ENCODE peak calls at places on chromosomes 11 and 22, in seven cellular contexts. Q is substantia nigra; P is adrenal gland; K is effector memory CD4-positive, alpha-beta T cell; Z is cardiac muscle cell; N is IMR-90; W is endothelial cell of umbilical vein. X is an unnamed sample.

GRCh38 chr22:39176067-39176621 is 23.7 kb upstream of the CBX7 start:
- DNase-seq in P (peak; percentile 92), Q (no peak), N (peak; percentile 58), W (peak; percentile 78), Z (peak; percentile 81), K (no peak), X (peak; percentile 82)

GRCh38 chr22:49923445-49923844 is 5.0 kb downstream of the CRELD2 start:
- DNase-seq in W (no peak), N (peak; percentile 81), K (no peak), P (no peak), Q (no peak), Z (no peak), X (no peak)

GRCh38 chr11:115422013-115422697 is 82.1 kb downstream of the CADM1 start:
- DNase-seq in N (no peak), Q (no peak), W (no peak), Z (peak; percentile 22), K (no peak), P (no peak), X (no peak)

GRCh38 chr11:73625690-73626318 is 20.6 kb upstream of the PLEKHB1 start:
- DNase-seq in Z (peak; percentile 80), P (peak; percentile 91), K (peak; percentile 53), N (peak; percentile 59), W (peak; percentile 74), Q (no peak), X (peak; percentile 76)

GRCh38 chr11:2445107-2445947 is 519 bp downstream of the KCNQ1 start:
- DNase-seq in Q (no peak), K (no peak), P (no peak), N (no peak), Z (peak; percentile 30), W (no peak), X (peak; percentile 40)

GRCh38 chr22:23383491-23384450 is 196.3 kb downstream of the IGLL1 start:
- DNase-seq in K (no peak), Z (peak; percentile 43), P (no peak), W (no peak), N (no peak), Q (no peak), X (no peak)

GRCh38 chr11:64356498-64357411 is 2.2 kb upstream of the RPS6KA4 start:
- DNase-seq in P (no peak), Q (no peak), W (peak; percentile 37), N (no peak), K (no peak), Z (peak; percentile 84), X (no peak)

GRCh38 chr22:24363243-24363642 is 64.2 kb upstream of the ADORA2A start:
- DNase-seq in Z (no peak), K (no peak), Q (no peak), P (no peak), W (no peak), N (no peak), X (no peak)

GRCh38 chr11:33829430-33830141 is 55.3 kb upstream of the FBXO3 start:
- DNase-seq in Q (no peak), Z (peak; percentile 67), N (peak; percentile 74), W (peak; percentile 76), P (peak; percentile 85), K (peak; percentile 42), X (no peak)

GRCh38 chr22:28799834-28800307 is 498 bp downstream of the XBP1 start:
- DNase-seq in K (no peak), Z (peak; percentile 73), Q (no peak), W (peak; percentile 68), N (peak; percentile 54), P (peak; percentile 86), X (peak; percentile 77)

GRCh38 chr11:102157219-102157618 is 47.0 kb downstream of the YAP1 start:
- DNase-seq in Q (no peak), Z (no peak), P (peak; percentile 88), K (no peak), W (peak; percentile 4), N (peak; percentile 85), X (no peak)

GRCh38 chr11:22778642-22779041 is 51.0 kb downstream of the SVIP start:
- DNase-seq in K (no peak), Z (no peak), N (no peak), W (no peak), Q (no peak), P (no peak), X (no peak)

GRCh38 chr11:1526785-1527184 is 40.2 kb upstream of the MOB2 start:
- DNase-seq in W (no peak), P (no peak), N (no peak), K (no peak), Z (no peak), Q (no peak), X (no peak)

GRCh38 chr11:130740819-130741218 is 175.5 kb downstream of the SNX19 start:
- DNase-seq in N (peak; percentile 33), K (no peak), Q (no peak), Z (no peak), W (peak; percentile 7), P (no peak), X (no peak)

GRCh38 chr11:76120513-76121081 is 85.7 kb downstream of the WNT11 start:
- DNase-seq in N (peak; percentile 29), K (no peak), W (peak; percentile 69), Z (no peak), P (no peak), Q (no peak), X (peak; percentile 50)

GRCh38 chr11:46197421-46197820 is 76.2 kb upstream of the PHF21A start:
- DNase-seq in W (no peak), Q (no peak), N (no peak), Z (no peak), P (no peak), K (no peak), X (no peak)

GRCh38 chr11:75077316-75077715 is 19.4 kb downstream of the OR2AT4 start:
- DNase-seq in N (peak; percentile 19), Q (no peak), P (no peak), W (no peak), K (no peak), Z (no peak), X (no peak)

GRCh38 chr11:107921997-107922396 is 6.3 kb upstream of the RAB39A start:
- DNase-seq in P (no peak), Q (no peak), Z (no peak), K (no peak), W (no peak), N (no peak), X (no peak)

GRCh38 chr22:36577019-36577418 is 48.1 kb upstream of the EIF3D start:
- DNase-seq in P (no peak), W (no peak), K (no peak), Q (no peak), N (peak; percentile 91), Z (no peak), X (no peak)

GRCh38 chr11:8830641-8831040 is 80.3 kb upstream of the AKIP1 start:
- DNase-seq in Z (no peak), P (no peak), W (no peak), K (no peak), N (no peak), Q (no peak), X (no peak)

GRCh38 chr11:106091480-106092123 is 14.1 kb downstream of the AASDHPPT start:
- DNase-seq in Q (no peak), K (no peak), Z (no peak), N (peak; percentile 88), W (peak; percentile 32), P (no peak), X (no peak)

GRCh38 chr11:114169321-114169749 is 109.8 kb downstream of the ZBTB16 start:
- DNase-seq in P (no peak), Q (no peak), Z (no peak), K (no peak), N (no peak), W (no peak), X (no peak)

DNA sequence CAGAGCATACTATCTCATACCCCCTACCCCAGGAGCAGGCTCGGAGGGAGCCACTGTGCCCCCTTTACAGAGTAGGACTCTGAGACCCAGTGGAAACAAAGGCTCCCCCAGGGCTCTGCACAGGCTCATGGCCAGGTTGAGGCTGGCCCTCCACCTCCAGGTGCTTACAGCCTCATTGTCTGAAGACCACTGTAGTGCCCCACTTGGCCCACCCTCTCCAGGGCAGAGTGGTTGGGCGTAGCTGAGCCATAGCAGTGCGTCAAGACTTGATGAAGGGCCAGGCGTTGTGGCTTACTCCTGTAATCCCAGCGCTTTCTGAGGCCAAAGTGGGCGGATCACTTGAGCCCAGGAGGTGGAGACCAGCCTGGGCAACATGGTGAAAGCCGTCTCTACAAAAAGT is 1.7 kb downstream of the ANKRD13D start:
- DNase-seq in K (no peak), N (no peak), Q (no peak), P (no peak), W (no peak), Z (no peak), X (peak; percentile 53)
- H3K27ac ChIP-seq in K (peak overlapping the region; percentile 90), N (no peak overlapping the region), Q (peak overlapping the region; percentile 88), P (no peak overlapping the region), W (no peak overlapping the region), Z (no peak overlapping the region), X (peak overlapping the region; percentile 47)

GRCh38 chr22:45418056-45418769 is 4.7 kb downstream of the RIBC2 start:
- DNase-seq in N (no peak), Z (no peak), K (no peak), Q (no peak), P (no peak), W (no peak), X (no peak)

GRCh38 chr22:45413013-45413367 is 409 bp downstream of the SMC1B start:
- DNase-seq in Z (no peak), P (no peak), N (no peak), Q (no peak), W (no peak), K (no peak), X (no peak)

GRCh38 chr22:45407793-45408192 is 5.6 kb downstream of the SMC1B start:
- DNase-seq in Q (no peak), P (no peak), K (no peak), W (no peak), N (no peak), Z (no peak), X (no peak)

GRCh38 chr22:45418770-45419138 is 5.3 kb downstream of the RIBC2 start:
- DNase-seq in P (no peak), Q (no peak), N (no peak), W (no peak), Z (no peak), K (no peak), X (no peak)

GRCh38 chr22:45413368-45414211 is at the start of the genes RIBC2 and SMC1B:
- DNase-seq in K (peak; percentile 77), W (peak; percentile 76), P (peak; percentile 85), Q (no peak), N (peak; percentile 57), Z (peak; percentile 81), X (peak; percentile 77)
- H3K27ac ChIP-seq in K (peak within 1 kb of the TSS; percentile 54), W (peak within 1 kb of the TSS; percentile 56), P (no peak within 1 kb of the TSS), Q (no peak within 1 kb of the TSS), N (no peak within 1 kb of the TSS), Z (no peak within 1 kb of the TSS), X (no peak within 1 kb of the TSS)

DNA sequence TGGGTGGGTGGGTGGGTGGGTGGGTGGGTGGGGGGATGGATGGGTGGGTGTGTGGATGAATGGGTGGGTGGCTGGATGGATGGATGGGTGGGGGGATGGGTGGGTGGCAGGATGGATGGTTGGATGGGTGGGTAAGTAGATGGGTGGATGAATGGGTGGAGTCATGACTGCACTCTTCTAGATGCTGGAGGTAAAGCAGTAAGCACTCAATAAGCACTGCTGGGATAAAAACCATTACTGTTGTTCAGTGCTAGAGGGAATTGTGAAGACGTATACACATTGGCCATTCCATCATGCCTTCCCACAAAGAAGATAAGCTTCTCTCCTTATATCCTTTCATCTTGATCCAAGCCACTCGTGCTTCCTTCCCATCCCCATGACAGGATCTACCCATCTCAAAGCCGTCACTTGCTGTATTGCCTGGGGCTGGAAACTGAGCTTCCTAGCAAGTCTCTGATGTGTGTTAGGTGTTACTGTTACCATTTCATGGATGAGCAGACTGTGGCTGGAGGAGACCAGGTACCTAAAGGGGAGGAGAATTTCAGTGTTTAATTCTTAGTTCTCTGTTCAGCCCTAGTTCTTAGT is 74.8 kb downstream of the MICAL2 start:
- DNase-seq in Z (no peak), N (no peak), K (no peak), Q (no peak), W (no peak), P (no peak), X (no peak)
- H3K27ac ChIP-seq in Z (peak overlapping the region; percentile 93), N (peak overlapping the region; percentile 55), K (no peak overlapping the region), Q (no peak overlapping the region), W (peak overlapping the region; percentile 71), P (no peak overlapping the region), X (peak overlapping the region; percentile 45)

GRCh38 chr22:31099386-31099785 is 8.0 kb downstream of the SELENOM start:
- DNase-seq in K (no peak), Z (no peak), Q (no peak), W (no peak), N (peak; percentile 40), P (no peak), X (no peak)
- H3K27ac ChIP-seq in K (no peak overlapping the region), Z (no peak overlapping the region), Q (no peak overlapping the region), W (no peak overlapping the region), N (peak overlapping the region; percentile 66), P (no peak overlapping the region), X (peak overlapping the region; percentile 62)